ENCODE peak calls at places on chromosomes 1 and 21, in ten cellular contexts. V is HCT116; X is PC-3; Z is activated CD8-positive, alpha-beta T cell treated with anti-CD3 and anti-CD28 coated beads, Interleukin-2, amount 10 ng/mL, durations not matched to agents 7 days and 5 days; P is stimulated activated naive B cell treated with anti-CD40 and anti-IgM and Interleukin-4, amounts not matched to agents 10 μg/mL and 1 μg/mL and 100 μg/mL, for 72 hours; Q is right cardiac atrium; W is lung; K is pancreas; L is HepG2; S is T-cell. H is an unnamed sample.

GRCh38 chr1:75796376-75797272 is at the start of gene MSH4:
- ATAC-seq in W (peak; percentile 30), K (peak; percentile 39), S (peak; percentile 29), Q (peak; percentile 50), Z (peak; percentile 31), X (peak; percentile 40), P (peak; percentile 30), L (peak; percentile 38), V (peak; percentile 41), H (no peak)

GRCh38 chr21:30463713-30464112 is 16.5 kb downstream of the KRTAP19-1 start:
- ATAC-seq in S (no peak), X (peak; percentile 35), L (no peak), Q (no peak), V (no peak), Z (no peak), P (no peak), W (no peak), K (no peak), H (no peak)

GRCh38 chr1:27557596-27558340 is 46.2 kb downstream of the AHDC1 start:
- ATAC-seq in S (no peak), L (no peak), Z (no peak), V (peak; percentile 59), P (peak; percentile 10), Q (no peak), K (peak; percentile 0), X (peak; percentile 82), W (peak; percentile 2), H (no peak)

GRCh38 chr1:53390261-53390660 is 62.4 kb upstream of the LRP8 start:
- ATAC-seq in V (no peak), W (no peak), Z (no peak), K (peak; percentile 47), L (no peak), Q (peak; percentile 32), P (peak; percentile 22), S (no peak), X (no peak), H (no peak)

GRCh38 chr1:40944326-40944725 is 35.2 kb upstream of the CTPS1 start:
- ATAC-seq in S (no peak), L (peak; percentile 16), Z (no peak), V (no peak), W (no peak), Q (peak; percentile 74), X (peak; percentile 49), K (peak; percentile 23), P (no peak), H (no peak)

GRCh38 chr1:3501856-3502665 is 47.6 kb downstream of the ARHGEF16 start:
- ATAC-seq in Q (peak; percentile 87), W (peak; percentile 50), S (peak; percentile 55), P (no peak), Z (no peak), V (peak; percentile 44), L (peak; percentile 59), X (no peak), K (peak; percentile 49), H (no peak)

GRCh38 chr1:90190523-90190922 is 195.6 kb downstream of the ZNF326 start:
- ATAC-seq in Q (peak; percentile 78), V (no peak), X (no peak), S (no peak), L (no peak), W (no peak), Z (no peak), P (no peak), K (no peak), H (no peak)

GRCh38 chr1:212828395-212828794 is 19.1 kb downstream of the SPATA45 start:
- ATAC-seq in Z (no peak), L (peak; percentile 75), X (no peak), Q (no peak), K (no peak), S (no peak), W (no peak), V (no peak), P (no peak), H (no peak)

GRCh38 chr1:234745844-234746797 is 136.1 kb upstream of the IRF2BP2 start:
- ATAC-seq in X (peak; percentile 35), V (peak; percentile 25), Z (no peak), L (no peak), Q (no peak), K (no peak), S (no peak), W (no peak), P (no peak), H (no peak)

GRCh38 chr1:230771773-230772354 is 24.7 kb downstream of the CAPN9 start:
- ATAC-seq in Q (peak; percentile 23), V (no peak), W (no peak), S (no peak), X (no peak), P (no peak), L (no peak), Z (no peak), K (no peak), H (no peak)

GRCh38 chr21:32184485-32184884 is 94.4 kb downstream of the MIS18A start:
- ATAC-seq in Z (no peak), L (no peak), Q (no peak), P (no peak), W (no peak), V (peak; percentile 67), K (no peak), X (no peak), S (no peak), H (no peak)

GRCh38 chr1:166875734-166876539 is at the start of gene TADA1:
- ATAC-seq in X (peak; percentile 87), L (peak; percentile 91), Q (peak; percentile 98), K (peak; percentile 98), V (peak; percentile 87), Z (peak; percentile 92), S (peak; percentile 91), W (peak; percentile 97), P (peak; percentile 93), H (peak; percentile 93)

GRCh38 chr1:28112388-28113311 is 24.2 kb upstream of the EYA3 start:
- ATAC-seq in X (peak; percentile 72), P (no peak), Z (no peak), K (peak; percentile 65), S (no peak), Q (peak; percentile 64), W (peak; percentile 30), L (peak; percentile 85), V (peak; percentile 94), H (peak; percentile 17)

GRCh38 chr1:179719272-179719671 is 23.8 kb upstream of the FAM163A start:
- ATAC-seq in W (no peak), P (no peak), X (no peak), S (no peak), Z (no peak), L (no peak), Q (no peak), K (no peak), V (no peak), H (no peak)

GRCh38 chr1:119679223-119679622 is 31.2 kb upstream of the ZNF697 start:
- ATAC-seq in X (no peak), K (no peak), P (no peak), L (no peak), V (no peak), Q (no peak), W (no peak), Z (no peak), S (no peak), H (no peak)

GRCh38 chr21:34835526-34835925 is 166.7 kb downstream of the CLIC6 start:
- ATAC-seq in Z (no peak), V (no peak), Q (peak; percentile 8), X (no peak), L (peak; percentile 12), K (peak; percentile 27), P (no peak), S (no peak), W (peak; percentile 13), H (no peak)

GRCh38 chr1:56920551-56920950 is 45.3 kb downstream of the C8B start:
- ATAC-seq in K (peak; percentile 7), L (no peak), Q (no peak), P (no peak), X (no peak), Z (no peak), W (no peak), S (no peak), V (no peak), H (no peak)

GRCh38 chr21:39885119-39885848 is 18.0 kb downstream of the PCP4 start:
- ATAC-seq in X (no peak), W (no peak), K (peak; percentile 89), L (no peak), Z (no peak), S (no peak), V (no peak), P (no peak), Q (peak; percentile 87), H (no peak)

GRCh38 chr1:8424539-8425116 is 106.7 kb downstream of the SLC45A1 start:
- ATAC-seq in S (peak; percentile 77), X (peak; percentile 66), W (peak; percentile 37), P (peak; percentile 74), Q (peak; percentile 57), Z (peak; percentile 38), L (peak; percentile 46), V (peak; percentile 60), K (peak; percentile 44), H (no peak)

GRCh38 chr21:26801524-26801923 is 43.7 kb downstream of the ADAMTS1 start:
- ATAC-seq in K (no peak), X (no peak), S (no peak), Q (peak; percentile 49), P (no peak), W (no peak), L (no peak), V (no peak), Z (no peak), H (no peak)

GRCh38 chr1:2163205-2163604 is 31.4 kb downstream of the FAAP20 start:
- ATAC-seq in K (no peak), Z (no peak), P (no peak), L (no peak), X (no peak), V (no peak), Q (no peak), W (no peak), S (peak; percentile 36), H (no peak)

GRCh38 chr1:244361764-244362473 is 89.8 kb downstream of the ADSS2 start:
- ATAC-seq in S (no peak), W (peak; percentile 49), Q (no peak), K (no peak), P (no peak), L (peak; percentile 95), Z (no peak), X (no peak), V (no peak), H (no peak)